ENCODE peak calls at places on chromosomes 3 and 15, in ten cellular contexts. W, C, V, T, O, R, E, G, Y and Q are unnamed samples.

GRCh38 chr3:112651516-112651915 is 10.6 kb upstream of the CCDC80 start:
- DNase-seq in T (no peak), O (no peak), C (no peak), E (no peak), R (no peak), G (no peak), W (no peak), Y (no peak), V (no peak), Q (no peak)

GRCh38 chr15:51536965-51537574 is 85.5 kb downstream of the DMXL2 start:
- DNase-seq in R (no peak), E (no peak), O (no peak), T (no peak), C (no peak), G (peak; percentile 16), Y (no peak), W (peak; percentile 18), V (no peak), Q (peak; percentile 8)

GRCh38 chr3:4906107-4906621 is 73.1 kb upstream of the BHLHE40 start:
- DNase-seq in O (no peak), E (peak; percentile 31), G (peak; percentile 98), C (no peak), Y (no peak), W (peak; percentile 80), V (no peak), T (no peak), R (no peak), Q (no peak)

GRCh38 chr3:194623449-194624290 is 9.5 kb downstream of the TMEM44 start:
- DNase-seq in R (no peak), G (no peak), E (no peak), O (no peak), W (no peak), V (no peak), T (no peak), C (no peak), Y (no peak), Q (no peak)

GRCh38 chr3:171334465-171334811 is 125.8 kb downstream of the TNIK start:
- DNase-seq in E (no peak), T (peak; percentile 69), O (no peak), Y (no peak), V (no peak), G (peak; percentile 98), R (no peak), W (peak; percentile 77), C (no peak), Q (no peak)

GRCh38 chr15:67043939-67044771 is 21.2 kb upstream of the SMAD3 start:
- DNase-seq in E (peak; percentile 58), W (peak; percentile 78), R (no peak), G (peak; percentile 95), O (no peak), Y (no peak), C (no peak), T (no peak), V (no peak), Q (no peak)

GRCh38 chr15:38455096-38455495 is 1.2 kb downstream of the FAM98B start:
- DNase-seq in G (peak; percentile 23), T (no peak), C (no peak), O (no peak), Y (no peak), R (no peak), E (no peak), W (peak; percentile 3), V (no peak), Q (no peak)

GRCh38 chr15:101112336-101113113 is 139.3 kb downstream of the CHSY1 start:
- DNase-seq in W (no peak), R (no peak), G (no peak), E (no peak), V (no peak), O (no peak), T (no peak), C (no peak), Y (no peak), Q (no peak)

GRCh38 chr15:98725874-98726273 is 77.5 kb downstream of the IGF1R start:
- DNase-seq in W (no peak), O (no peak), V (no peak), E (no peak), G (no peak), T (no peak), Y (no peak), C (no peak), R (no peak), Q (no peak)

GRCh38 chr15:68560501-68561113 is 18.2 kb upstream of the CORO2B start:
- DNase-seq in Y (no peak), V (no peak), T (no peak), O (no peak), G (no peak), C (no peak), E (no peak), W (no peak), R (no peak), Q (no peak)

GRCh38 chr3:96657710-96658109 is 156.7 kb upstream of the EPHA6 start:
- DNase-seq in E (no peak), O (no peak), V (no peak), Y (no peak), G (no peak), T (no peak), W (no peak), R (no peak), C (no peak), Q (no peak)

GRCh38 chr15:74552761-74553441 is 11.9 kb downstream of the ARID3B start:
- DNase-seq in O (no peak), C (no peak), T (no peak), R (no peak), Y (no peak), G (no peak), V (no peak), W (no peak), E (no peak), Q (no peak)

GRCh38 chr3:52182203-52182602 is 15.8 kb upstream of the ALAS1 start:
- DNase-seq in R (no peak), O (no peak), V (no peak), T (no peak), E (no peak), C (no peak), G (no peak), Y (no peak), W (no peak), Q (no peak)

GRCh38 chr3:34725774-34726173 is 913.6 kb upstream of the ARPP21 start:
- DNase-seq in T (no peak), R (no peak), W (no peak), O (no peak), C (no peak), V (no peak), G (peak; percentile 23), E (peak; percentile 64), Y (no peak), Q (no peak)